ENCODE peak calls at places on chromosomes 7 and 10, in four cellular contexts. C is SK-N-MC, K is heart right ventricle, V is psoas muscle. N is an unnamed sample.

GRCh38 chr10:37732685-37733084 is 124.7 kb downstream of the ZNF248 start:
- DNase-seq in C (no peak), K (no peak), V (no peak), N (no peak)

GRCh38 chr10:88190123-88190522 is 326.7 kb downstream of the PTEN start:
- DNase-seq in C (no peak), K (no peak), V (no peak), N (no peak)

GRCh38 chr10:80204193-80204714 is 1.1 kb downstream of the ANXA11 start:
- DNase-seq in C (no peak), K (no peak), V (peak), N (peak)

GRCh38 chr10:1685671-1686450 is 51.5 kb downstream of the ADARB2 start:
- DNase-seq in C (no peak), K (no peak), V (no peak), N (no peak)

GRCh38 chr10:123009105-123009805 is 449 bp downstream of the ACADSB start:
- DNase-seq in C (no peak), K (peak), V (peak), N (peak)

GRCh38 chr10:94567714-94568520 is 22.3 kb downstream of the HELLS start:
- DNase-seq in C (no peak), K (no peak), V (no peak), N (no peak)

GRCh38 chr10:66869635-66870034 is 56.2 kb upstream of the LRRTM3 start:
- DNase-seq in C (no peak), K (no peak), V (no peak), N (no peak)

GRCh38 chr7:30027065-30027456 is 559 bp upstream of the FKBP14 start:
- DNase-seq in C (peak), K (no peak), V (no peak), N (no peak)

GRCh38 chr7:82335927-82336326 is 107.7 kb downstream of the CACNA2D1 start:
- DNase-seq in C (peak), K (no peak), V (no peak), N (peak)

GRCh38 chr10:122140477-122140902 is 130.6 kb upstream of the BTBD16 start:
- DNase-seq in C (no peak), K (peak), V (peak), N (no peak)

GRCh38 chr7:39683216-39683845 is 60.0 kb downstream of the RALA start:
- DNase-seq in C (no peak), K (no peak), V (no peak), N (no peak)

GRCh38 chr7:39682042-39682441 is 58.7 kb downstream of the RALA start:
- DNase-seq in C (no peak), K (no peak), V (no peak), N (no peak)

GRCh38 chr7:39691821-39692220 is 68.4 kb downstream of the RALA start:
- DNase-seq in C (no peak), K (no peak), V (no peak), N (no peak)

GRCh38 chr7:39688611-39689485 is 65.5 kb downstream of the RALA start:
- DNase-seq in C (no peak), K (no peak), V (no peak), N (no peak)

DNA sequence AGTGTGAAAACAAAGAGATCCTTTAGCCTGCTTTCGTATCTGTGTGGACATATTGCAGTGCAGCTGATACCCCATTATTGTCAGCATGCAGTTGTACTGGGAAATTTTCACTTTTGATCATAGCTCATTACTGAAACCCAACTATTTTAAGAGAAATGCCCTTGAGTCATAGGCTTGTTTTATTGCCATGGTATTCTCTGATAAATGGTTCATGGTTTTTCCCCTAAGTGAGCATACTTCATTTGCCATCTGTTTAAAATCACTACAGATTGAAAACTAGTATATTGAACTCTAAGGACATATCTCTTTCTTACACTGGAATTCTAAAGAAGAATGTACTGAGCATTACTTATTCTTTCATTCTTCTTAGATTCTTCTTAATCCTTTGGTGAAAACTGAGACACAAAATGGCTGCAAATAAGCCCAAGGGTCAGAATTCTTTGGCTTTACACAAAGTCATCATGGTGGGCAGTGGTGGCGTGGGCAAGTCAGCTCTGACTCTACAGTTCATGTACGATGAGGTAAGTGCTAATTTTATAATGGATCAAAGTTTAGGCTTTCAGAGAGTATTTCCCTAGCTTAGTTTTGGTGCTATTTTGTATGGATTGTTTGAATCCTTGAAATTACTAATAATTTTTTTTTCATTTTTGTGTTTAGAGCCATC is 63.0 kb downstream of the RALA start:
- DNase-seq in C (no peak), K (no peak), V (no peak), N (no peak)
- H3K27ac ChIP-seq in C (peak), K (no peak), V (no peak), N (no peak)

GRCh38 chr7:7650682-7651206 is 10.2 kb downstream of the UMAD1 start:
- DNase-seq in C (no peak), K (no peak), V (no peak), N (no peak)
- H3K27ac ChIP-seq in C (no peak), K (no peak), V (no peak), N (no peak)

GRCh38 chr7:150399421-150399820 is 20.3 kb downstream of the ZNF775 start:
- DNase-seq in C (no peak), K (no peak), V (no peak), N (no peak)

GRCh38 chr7:150398965-150399320 is 19.8 kb downstream of the ZNF775 start:
- DNase-seq in C (no peak), K (no peak), V (no peak), N (no peak)

GRCh38 chr7:150400779-150401423 is 21.8 kb downstream of the ZNF775 start:
- DNase-seq in C (no peak), K (no peak), V (no peak), N (no peak)

GRCh38 chr7:150401424-150401790 is 22.3 kb downstream of the ZNF775 start:
- DNase-seq in C (no peak), K (no peak), V (no peak), N (no peak)

DNA sequence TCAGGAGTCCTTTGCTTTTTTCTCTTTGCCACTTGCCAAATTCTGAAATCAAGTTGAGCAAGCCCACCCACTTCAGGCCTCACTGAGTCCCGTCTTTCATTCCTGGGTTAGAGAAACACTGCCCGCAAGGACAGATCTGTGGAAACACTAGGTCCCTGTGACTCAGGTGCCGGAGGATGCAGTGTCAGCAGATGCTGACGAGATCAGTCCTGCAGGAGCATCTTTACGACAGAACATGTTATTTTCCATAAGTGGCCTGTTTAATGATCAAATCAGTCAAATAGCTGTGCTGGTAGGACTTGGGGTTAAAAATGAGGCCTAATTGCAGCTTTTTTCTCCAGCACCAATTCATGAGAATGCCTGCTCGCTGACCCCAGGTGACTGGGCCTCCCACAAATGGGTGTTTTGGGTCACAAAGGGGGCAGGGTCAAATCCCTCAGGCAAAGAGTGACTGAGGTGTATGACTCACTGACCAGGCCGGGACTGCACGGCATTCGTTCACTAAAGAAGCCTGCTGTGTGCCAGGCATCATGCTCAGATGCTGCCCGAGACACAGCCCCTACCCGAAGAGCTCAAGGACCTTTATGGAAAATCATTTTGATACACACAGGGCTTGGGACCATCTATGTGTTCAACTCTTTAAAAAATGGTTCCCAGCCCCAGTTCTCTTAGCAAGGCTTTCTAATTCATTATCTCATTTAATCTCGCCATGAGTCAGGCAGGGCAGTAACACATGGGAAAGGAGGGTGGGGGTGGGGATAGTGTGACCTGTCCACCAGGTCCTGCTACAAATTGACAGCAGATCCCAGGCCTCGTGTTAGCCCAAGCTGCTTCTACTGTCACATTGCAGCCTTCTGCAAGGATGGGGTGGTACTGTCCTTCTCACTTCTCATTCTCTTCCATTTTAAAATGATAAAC is 21.0 kb downstream of the ZNF775 start:
- DNase-seq in C (no peak), K (no peak), V (no peak), N (no peak)
- H3K27ac ChIP-seq in C (no peak), K (no peak), V (no peak), N (no peak)

GRCh38 chr10:26216949-26217395 is 398 bp downstream of the GAD2 start:
- DNase-seq in C (no peak), K (no peak), V (no peak), N (no peak)

GRCh38 chr10:26214538-26215461 is 1.8 kb upstream of the GAD2 start:
- DNase-seq in C (no peak), K (no peak), V (no peak), N (peak)

GRCh38 chr10:26216577-26216948 is at the start of gene GAD2:
- DNase-seq in C (no peak), K (no peak), V (no peak), N (peak)

GRCh38 chr10:26215534-26215922 is 1.0 kb upstream of the GAD2 start:
- DNase-seq in C (no peak), K (no peak), V (no peak), N (no peak)

GRCh38 chr10:26215923-26216576 is 524 bp upstream of the GAD2 start:
- DNase-seq in C (no peak), K (peak), V (no peak), N (peak)
- H3K27ac ChIP-seq in C (no peak), K (no peak), V (no peak), N (no peak)

GRCh38 chr10:50576245-50576815 is 47.4 kb downstream of the SGMS1 start:
- DNase-seq in C (no peak), K (peak), V (no peak), N (no peak)

GRCh38 chr10:50579491-50580259 is 44.1 kb downstream of the SGMS1 start:
- DNase-seq in C (no peak), K (no peak), V (no peak), N (no peak)

GRCh38 chr10:50576995-50577394 is 46.8 kb downstream of the SGMS1 start:
- DNase-seq in C (no peak), K (no peak), V (no peak), N (no peak)

GRCh38 chr10:50578949-50579348 is 44.8 kb downstream of the SGMS1 start:
- DNase-seq in C (no peak), K (no peak), V (no peak), N (no peak)

DNA sequence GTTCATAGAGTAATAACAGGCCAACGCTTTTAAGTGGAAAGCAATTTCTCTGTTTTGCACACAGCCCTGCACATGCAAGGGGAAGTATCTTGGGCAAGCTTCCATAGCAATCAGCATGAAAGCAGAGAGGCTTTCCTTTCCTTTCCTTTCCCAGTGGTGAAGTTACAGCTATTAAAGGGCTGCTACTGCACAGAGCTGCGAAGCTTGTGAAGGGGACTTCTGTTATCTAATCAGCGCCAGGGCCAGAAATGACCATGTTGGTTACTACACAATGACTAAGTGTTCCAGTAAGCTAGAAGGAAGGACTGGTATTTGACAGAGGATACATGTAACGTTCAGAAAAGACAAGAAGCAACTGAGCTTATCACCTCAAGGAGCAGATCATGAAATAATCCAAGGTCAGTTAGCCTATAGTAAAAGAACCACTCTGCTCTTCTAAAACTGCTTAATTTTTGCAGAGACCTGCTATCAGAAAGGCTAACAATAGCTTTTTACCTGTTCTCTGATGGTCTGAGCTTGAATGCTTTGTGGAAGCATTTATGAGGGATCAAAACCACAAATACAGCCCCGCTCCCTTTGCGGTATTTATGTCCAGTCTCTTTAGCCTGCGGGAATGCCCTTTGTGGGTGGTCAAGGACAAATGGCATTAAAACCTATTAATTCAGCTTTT is 45.9 kb downstream of the SGMS1 start:
- DNase-seq in C (no peak), K (peak), V (no peak), N (no peak)
- H3K27ac ChIP-seq in C (no peak), K (peak), V (peak), N (no peak)

DNA sequence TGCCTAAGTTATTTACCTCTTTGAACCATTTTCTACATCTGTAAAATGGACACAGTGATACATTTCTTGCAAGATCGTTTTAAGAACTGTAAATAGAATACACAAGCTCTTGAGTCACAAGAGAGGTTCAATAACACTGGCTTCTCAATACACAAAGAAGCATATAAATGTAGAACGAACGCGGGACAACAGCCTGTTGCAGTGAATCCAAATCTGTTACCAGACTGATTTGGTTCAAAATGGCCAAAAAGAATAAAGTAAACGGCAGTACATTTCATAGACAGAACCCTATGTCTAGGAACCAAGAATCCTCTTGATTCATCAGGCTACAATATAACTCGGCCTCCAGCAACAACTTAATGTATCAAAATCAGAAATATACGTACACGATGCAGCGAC is 701 bp downstream of the MTPAP start:
- DNase-seq in C (no peak), K (no peak), V (no peak), N (no peak)
- H3K27ac ChIP-seq in C (peak), K (peak), V (peak), N (no peak)

GRCh38 chr10:71344154-71344915 is 25.3 kb downstream of the SLC29A3 start:
- DNase-seq in C (no peak), K (no peak), V (no peak), N (peak)

GRCh38 chr10:71342850-71343773 is 24.1 kb downstream of the SLC29A3 start:
- DNase-seq in C (no peak), K (no peak), V (no peak), N (no peak)

GRCh38 chr10:71346731-71347130 is 27.7 kb downstream of the SLC29A3 start:
- DNase-seq in C (no peak), K (no peak), V (no peak), N (no peak)

GRCh38 chr10:71345720-71346119 is 26.7 kb downstream of the SLC29A3 start:
- DNase-seq in C (no peak), K (no peak), V (no peak), N (no peak)

GRCh38 chr10:71344916-71345557 is 26.0 kb downstream of the SLC29A3 start:
- DNase-seq in C (no peak), K (no peak), V (no peak), N (peak)
- H3K27ac ChIP-seq in C (no peak), K (no peak), V (no peak), N (no peak)

N was measured in neural progenitor cell.